ENCODE peak calls at places on chromosome 17, in four cellular contexts. S is mesenchymal stem cell, L is fibroblast of lung, D is A549. C is an unnamed sample. For H3K9me3 and H3K4me1, the result is how much of the 10 kb centered on the place peaks cover.

GRCh38 chr17:77313831-77314230 is 173.1 kb downstream of the SEC14L1 start:
- DNase-seq in S (no peak), L (no peak), D (no peak), C (no peak)

GRCh38 chr17:49696233-49696761 is 11.5 kb downstream of the SLC35B1 start:
- DNase-seq in S (no peak), L (peak), D (no peak), C (no peak)

GRCh38 chr17:79607941-79608728 is 2.7 kb downstream of the RBFOX3 start:
- DNase-seq in S (peak), L (peak), D (no peak), C (peak)

GRCh38 chr17:35804658-35805192 is 4.6 kb upstream of the TAF15 start:
- DNase-seq in S (peak), L (peak), D (peak), C (peak)

GRCh38 chr17:35907691-35908090 is 22.9 kb downstream of the RDM1 start:
- DNase-seq in S (no peak), L (no peak), D (no peak), C (no peak)

GRCh38 chr17:79454826-79455225 is 156.0 kb downstream of the RBFOX3 start:
- DNase-seq in S (no peak), L (no peak), D (no peak), C (no peak)

GRCh38 chr17:36923814-36924221 is 13.5 kb upstream of the LHX1 start:
- DNase-seq in S (no peak), L (peak), D (no peak), C (no peak)

GRCh38 chr17:694239-694638 is 20.4 kb downstream of the VPS53 start:
- DNase-seq in S (peak), L (peak), D (peak), C (no peak)

GRCh38 chr17:45852535-45853297 is 8.0 kb downstream of the SPPL2C start:
- DNase-seq in S (peak), L (peak), D (peak), C (peak)

GRCh38 chr17:43787728-43788127 is 7.5 kb downstream of the CFAP97D1 start:
- DNase-seq in S (no peak), L (no peak), D (no peak), C (no peak)

GRCh38 chr17:58086953-58087352 is 3.7 kb downstream of the DYNLL2 start:
- DNase-seq in S (no peak), L (no peak), D (no peak), C (no peak)

GRCh38 chr17:16419929-16420271 is 4.5 kb downstream of the TRPV2 start:
- DNase-seq in S (peak), L (peak), D (no peak), C (no peak)

GRCh38 chr17:37131064-37131463 is 182.3 kb downstream of the AATF start:
- DNase-seq in S (peak), L (peak), D (no peak), C (peak)

GRCh38 chr17:78568494-78569115 is 8.6 kb downstream of the DNAH17 start:
- DNase-seq in S (peak), L (peak), D (no peak), C (no peak)

GRCh38 chr17:72587156-72587555 is 466.3 kb downstream of the SOX9 start:
- DNase-seq in S (no peak), L (peak), D (no peak), C (no peak)

GRCh38 chr17:34797724-34798123 is 163.5 kb downstream of the CCT6B start:
- DNase-seq in S (no peak), L (peak), D (peak), C (peak)

GRCh38 chr17:9050801-9051401 is 29.6 kb downstream of the NTN1 start:
- DNase-seq in S (no peak), L (peak), D (peak), C (peak)

GRCh38 chr17:9120471-9120870 is 99.2 kb downstream of the NTN1 start:
- DNase-seq in S (no peak), L (no peak), D (no peak), C (peak)

GRCh38 chr17:69672924-69673323 is 258.4 kb downstream of the MAP2K6 start:
- DNase-seq in S (peak), L (peak), D (no peak), C (no peak)

GRCh38 chr17:7014261-7014994 is 2.0 kb downstream of the RNASEK start:
- DNase-seq in S (peak), L (peak), D (peak), C (peak)

GRCh38 chr17:74759243-74759801 is 10.9 kb downstream of the NHERF1 start:
- DNase-seq in S (no peak), L (no peak), D (no peak), C (peak)

GRCh38 chr17:46977348-46977747 is 1.7 kb downstream of the RPRML start:
- DNase-seq in S (peak), L (peak), D (peak), C (peak)

GRCh38 chr17:20097362-20097761 is 88.2 kb downstream of the SPECC1 start:
- DNase-seq in S (no peak), L (no peak), D (no peak), C (no peak)

GRCh38 chr17:50206604-50207293 is 5.3 kb upstream of the COL1A1 start:
- DNase-seq in S (peak), L (peak), D (no peak), C (no peak)

GRCh38 chr17:66934040-66934439 is 30.5 kb upstream of the CACNG4 start:
- DNase-seq in S (no peak), L (no peak), D (no peak), C (no peak)

GRCh38 chr17:79111097-79111496 is 36.5 kb downstream of the ENGASE start:
- DNase-seq in S (no peak), L (no peak), D (no peak), C (no peak)

GRCh38 chr17:42325026-42325425 is 36.7 kb downstream of the STAT5A start:
- DNase-seq in S (peak), L (peak), D (peak), C (no peak)

GRCh38 chr17:76196675-76197074 is 43.6 kb downstream of the RNF157 start:
- DNase-seq in S (no peak), L (no peak), D (no peak), C (no peak)

GRCh38 chr17:34990921-34991365 is 10.6 kb downstream of the LIG3 start:
- DNase-seq in S (peak), L (no peak), D (no peak), C (no peak)

DNA sequence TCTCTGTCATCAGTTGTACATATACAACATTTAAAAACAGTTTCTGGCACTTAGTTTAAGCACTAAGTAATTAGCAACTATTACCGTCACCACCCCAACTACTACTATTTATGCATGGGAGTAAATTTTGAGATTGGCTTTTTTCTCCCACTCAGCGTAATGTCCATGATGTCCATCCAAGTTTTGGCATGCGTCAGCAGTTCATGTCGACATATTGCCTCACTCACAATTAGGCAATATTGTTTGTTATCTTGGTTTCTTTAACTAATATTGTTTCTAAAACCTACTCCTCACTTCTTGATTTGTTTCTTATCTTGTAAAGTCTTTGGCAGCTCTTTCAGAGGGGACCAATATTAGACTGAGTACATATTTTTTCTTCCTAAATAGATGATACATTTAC is 131.3 kb downstream of the KCNJ18 start:
- DNase-seq in S (no peak), L (no peak), D (no peak), C (no peak)
- H3K9me3 ChIP-seq in S (under half), L (under half), D (under half), C (under half)

DNA sequence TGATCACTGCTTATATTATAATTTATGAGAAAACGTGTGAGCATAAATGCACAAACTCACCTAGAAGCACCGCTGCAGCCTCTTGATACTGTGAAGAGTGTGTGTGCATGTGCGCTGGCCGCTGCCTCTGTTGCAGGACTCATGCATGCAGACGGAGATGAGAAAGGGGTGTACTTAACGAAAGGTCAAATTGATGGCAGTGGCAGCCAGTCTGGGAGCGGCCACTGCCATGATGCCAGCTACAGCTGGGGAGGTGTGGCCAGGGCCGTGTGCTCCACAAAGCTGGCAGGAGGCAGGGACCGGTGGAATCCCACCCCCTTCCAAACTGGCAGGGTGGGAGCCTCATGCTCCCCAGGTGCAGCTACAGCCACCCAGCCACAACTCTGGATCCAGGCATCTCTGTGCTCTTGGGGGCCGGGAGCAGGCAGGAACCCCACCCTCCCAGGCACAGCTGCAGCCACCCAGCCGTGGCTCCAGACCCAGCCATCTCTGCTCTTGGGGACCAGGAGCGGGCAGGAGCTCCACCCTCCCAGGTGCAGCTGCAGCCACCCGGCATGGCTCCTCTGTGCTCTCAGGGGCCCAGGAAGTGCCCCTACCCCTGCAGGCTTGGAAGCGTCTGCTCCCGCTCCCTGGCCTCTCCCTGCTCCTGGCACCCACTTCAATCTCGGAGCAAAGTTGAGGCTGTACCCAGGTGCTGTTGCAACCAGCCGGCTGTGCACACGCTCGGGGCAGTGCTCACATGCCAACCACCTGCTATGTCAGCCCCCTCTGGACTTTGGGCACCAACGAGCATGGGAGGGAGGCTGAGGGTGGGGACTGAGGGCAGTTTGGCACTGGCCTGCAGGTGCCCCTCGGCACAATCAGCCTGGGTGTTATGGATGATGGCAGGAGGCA is 77.5 kb upstream of the CHMP6 start:
- DNase-seq in S (no peak), L (no peak), D (no peak), C (no peak)
- H3K4me1 ChIP-seq in S (under half), L (under half), D (under half), C (under half)

DNA sequence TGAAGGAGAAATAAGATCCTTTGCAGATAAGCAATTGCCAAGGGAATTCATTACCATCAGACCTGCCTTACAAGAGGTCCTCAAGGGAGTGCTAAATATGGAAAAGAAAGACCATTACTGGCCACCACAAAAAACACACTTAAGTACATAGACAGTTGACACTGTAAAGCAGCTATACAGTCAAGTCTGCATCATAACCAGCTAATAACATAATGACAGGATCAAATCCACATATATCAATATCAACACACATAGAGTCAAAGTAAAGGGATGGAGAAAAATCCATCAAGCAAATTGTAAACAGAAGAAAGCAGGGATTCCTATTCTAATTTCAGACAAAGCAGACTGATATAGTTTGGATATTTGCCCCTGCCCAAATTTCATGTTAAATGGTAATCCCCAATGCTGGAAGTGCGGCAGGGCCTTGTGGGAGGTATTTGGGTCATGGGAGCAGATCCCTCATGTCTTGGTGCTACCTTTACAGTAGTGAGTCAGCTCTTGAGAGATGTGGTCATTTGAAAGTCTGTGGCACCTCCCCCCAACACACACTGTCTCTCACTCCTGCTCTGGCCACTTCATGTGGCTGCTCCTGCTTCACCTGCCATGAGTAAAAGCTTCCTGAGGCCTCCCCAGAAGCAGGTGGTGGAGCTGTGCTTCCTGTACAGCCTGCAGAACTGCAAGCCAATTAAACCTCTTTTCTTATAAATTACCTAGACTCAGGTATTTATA is 32.8 kb downstream of the TANC2 start:
- DNase-seq in S (peak), L (peak), D (no peak), C (no peak)
- H3K9me3 ChIP-seq in S (under half), L (under half), D (under half), C (under half)

DNA sequence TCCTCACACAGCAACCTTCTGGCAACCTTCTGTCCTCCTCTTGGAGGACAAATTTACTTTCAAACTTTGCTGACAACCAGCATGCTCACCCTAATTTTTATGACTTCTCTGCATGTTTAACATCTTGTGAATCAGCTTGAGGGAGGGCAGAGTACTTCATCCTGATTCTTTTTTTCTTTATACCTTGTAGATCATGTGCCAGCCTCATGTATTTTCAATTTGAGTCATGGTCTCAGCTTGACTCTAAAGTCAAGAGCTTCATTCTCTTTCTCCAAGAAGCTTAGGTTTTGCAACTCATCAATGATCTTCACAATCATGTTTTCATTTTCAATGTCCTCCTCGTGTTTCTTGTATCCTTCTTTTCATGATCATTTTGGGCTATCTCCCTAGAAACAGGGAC is 3.6 kb upstream of the KRTAP9-7 start:
- DNase-seq in S (no peak), L (no peak), D (no peak), C (no peak)
- H3K4me1 ChIP-seq in S (under half), L (under half), D (under half), C (under half)

GRCh38 chr17:22505660-22506059 is 813.3 kb downstream of the KCNJ18 start:
- DNase-seq in S (no peak), L (no peak), D (no peak), C (no peak)

GRCh38 chr17:22503322-22503899 is 811.1 kb downstream of the KCNJ18 start:
- DNase-seq in S (no peak), L (no peak), D (no peak), C (no peak)

GRCh38 chr17:22506861-22507260 is 814.5 kb downstream of the KCNJ18 start:
- DNase-seq in S (no peak), L (no peak), D (no peak), C (no peak)

GRCh38 chr17:22507823-22508222 is 815.5 kb downstream of the KCNJ18 start:
- DNase-seq in S (no peak), L (no peak), D (no peak), C (peak)

DNA sequence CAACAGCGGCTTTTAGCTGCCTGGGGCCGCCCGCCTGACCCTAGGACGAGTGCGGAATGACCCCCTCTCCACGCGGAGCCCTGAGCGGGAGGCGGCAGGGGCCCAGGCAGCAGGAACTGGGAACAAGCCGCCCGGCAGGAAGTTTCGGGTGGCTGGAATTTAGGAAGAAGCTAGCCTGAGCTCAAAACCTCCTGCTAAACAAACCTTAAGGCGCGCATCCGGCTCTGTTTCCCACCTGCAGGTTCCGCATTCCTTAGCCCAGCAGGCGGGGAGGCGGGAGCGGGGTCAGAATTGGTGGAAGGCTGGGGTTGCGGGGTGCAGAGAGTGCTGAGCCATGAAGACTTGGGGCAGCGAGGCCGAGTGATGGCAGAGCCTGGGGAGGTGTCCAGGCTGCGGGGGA is 813.9 kb downstream of the KCNJ18 start:
- DNase-seq in S (no peak), L (no peak), D (no peak), C (no peak)
- H3K9me3 ChIP-seq in S (under half), L (under half), D (under half), C (under half)

DNA sequence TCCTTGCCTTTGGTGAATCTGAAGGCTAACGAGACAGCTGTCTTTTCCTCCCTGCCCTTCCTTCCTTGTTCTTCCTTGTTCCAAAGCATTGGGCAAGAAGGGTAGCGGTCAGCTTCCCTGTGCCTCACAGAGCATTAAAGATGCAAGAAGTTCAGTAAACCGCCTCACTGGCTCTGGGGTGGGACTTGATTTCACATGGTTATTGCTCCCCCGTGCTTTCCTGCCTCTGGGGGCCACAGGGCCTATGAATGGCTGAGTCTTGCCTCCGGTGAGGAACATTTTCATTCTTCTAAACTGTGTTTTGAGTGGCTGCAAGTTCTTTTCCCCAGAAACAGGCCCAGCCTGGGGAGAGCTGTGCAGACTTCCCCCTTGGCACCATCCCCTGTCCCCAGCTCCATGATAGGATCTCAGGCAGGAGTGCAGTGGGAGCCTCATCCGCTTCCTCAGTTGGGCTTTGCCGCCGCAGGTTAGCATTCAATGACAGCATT is 1.5 kb downstream of the YPEL2 start:
- DNase-seq in S (peak), L (no peak), D (no peak), C (no peak)
- H3K4me1 ChIP-seq in S (under half), L (under half), D (under half), C (under half)

DNA sequence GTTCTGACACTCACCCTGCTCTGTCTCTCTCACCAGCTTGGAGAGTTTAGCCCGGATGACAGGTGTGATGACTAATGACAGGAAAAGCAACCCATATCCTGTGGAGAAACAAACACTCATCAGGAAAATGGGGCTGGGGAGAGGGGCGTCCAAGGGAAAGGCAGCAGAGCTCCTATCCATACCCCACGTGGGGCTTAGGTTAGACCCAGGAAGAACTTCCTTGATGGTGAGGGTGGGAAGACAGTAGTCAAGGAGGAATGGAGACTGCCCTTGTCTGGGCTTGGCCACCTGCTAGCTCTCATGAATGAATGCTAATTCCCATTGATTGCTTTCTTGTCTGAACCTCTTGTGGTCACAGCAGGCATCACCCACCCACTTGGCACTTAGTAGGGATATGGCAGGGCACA is 3.8 kb downstream of the SLC46A1 start:
- DNase-seq in S (no peak), L (no peak), D (no peak), C (no peak)
- H3K9me3 ChIP-seq in S (under half), L (under half), D (under half), C (under half)

DNA sequence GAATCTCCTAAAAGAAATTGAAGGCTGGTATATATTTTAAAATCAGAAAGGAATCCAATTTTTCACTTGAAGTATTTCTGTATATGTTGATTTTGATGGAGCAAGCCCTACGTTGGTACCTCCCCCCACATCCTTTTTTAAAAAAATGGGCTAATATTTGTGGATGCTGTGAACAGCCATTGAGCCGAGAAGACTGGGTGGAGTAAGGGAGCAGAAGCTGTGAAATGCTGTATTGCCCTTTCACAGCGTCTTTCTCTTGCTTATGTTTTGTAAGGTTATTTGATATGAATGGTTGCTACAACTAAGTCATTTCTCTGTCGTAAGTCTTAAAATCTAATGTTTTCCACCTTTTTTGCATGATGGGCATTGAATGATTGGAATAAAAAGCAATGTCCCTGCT is 2.3 kb downstream of the PAFAH1B1 start:
- DNase-seq in S (no peak), L (peak), D (no peak), C (no peak)
- H3K4me1 ChIP-seq in S (under half), L (under half), D (under half), C (under half)

C was measured in Caco-2.